ENCODE peak calls at places on chromosome 2, in ten cellular contexts. H is T1000; Q is AG04450; I is hypothalamus; A is type B pancreatic cell; W is CD8-positive, alpha-beta T cell; L is stimulated activated naive B cell treated with anti-CD40 and anti-IgM and Interleukin-4, amounts not matched to agents 10 μg/mL and 1 μg/mL and 100 μg/mL, for 72 hours; O is CD14-positive monocyte; D is GM04504; K is skeletal muscle cell. Z is an unnamed sample.

GRCh38 chr2:201130524-201131186 is 14.7 kb downstream of the CFLAR start:
- DNase-seq in L (no peak), O (no peak), Q (peak), I (no peak), H (no peak), D (no peak), K (peak), A (no peak), W (no peak), Z (peak)

GRCh38 chr2:208134928-208135586 is 5.4 kb upstream of the CRYGC start:
- DNase-seq in K (no peak), O (no peak), W (no peak), Q (no peak), L (no peak), H (no peak), I (no peak), A (no peak), D (no peak), Z (no peak)

GRCh38 chr2:157227592-157227991 is 29.9 kb upstream of the GALNT5 start:
- DNase-seq in D (no peak), W (no peak), H (no peak), Q (no peak), I (no peak), O (no peak), L (no peak), A (no peak), K (no peak), Z (no peak)

GRCh38 chr2:224995419-224995818 is 46.8 kb downstream of the DOCK10 start:
- DNase-seq in Q (no peak), A (no peak), I (no peak), O (no peak), K (no peak), D (no peak), L (no peak), H (no peak), W (no peak), Z (no peak)

GRCh38 chr2:119293254-119293653 is 69.6 kb downstream of the STEAP3 start:
- DNase-seq in W (no peak), H (no peak), Q (no peak), A (no peak), K (no peak), I (no peak), L (no peak), O (no peak), D (no peak), Z (no peak)

GRCh38 chr2:44974064-44974715 is 32.7 kb downstream of the SIX3 start:
- DNase-seq in K (no peak), D (peak), L (no peak), O (no peak), W (no peak), H (no peak), Q (no peak), I (no peak), A (no peak), Z (no peak)

GRCh38 chr2:73952499-73953446 is 26.1 kb downstream of the DGUOK start:
- DNase-seq in Q (no peak), I (peak), K (no peak), D (no peak), O (peak), A (no peak), L (no peak), W (no peak), H (no peak), Z (no peak)

GRCh38 chr2:241064008-241064801 is 37.9 kb downstream of the MTERF4 start:
- DNase-seq in I (peak), W (peak), A (peak), Q (no peak), D (no peak), L (peak), H (no peak), O (peak), K (no peak), Z (no peak)

GRCh38 chr2:12965540-12966269 is 249.0 kb downstream of the TRIB2 start:
- DNase-seq in H (no peak), D (no peak), O (no peak), L (no peak), Q (peak), A (no peak), K (peak), W (no peak), I (no peak), Z (peak)

GRCh38 chr2:45770773-45771172 is 119.3 kb downstream of the PRKCE start:
- DNase-seq in W (no peak), O (no peak), I (no peak), H (no peak), D (no peak), L (no peak), A (no peak), K (no peak), Q (no peak), Z (no peak)

GRCh38 chr2:19474128-19474527 is 115.7 kb upstream of the OSR1 start:
- DNase-seq in D (peak), W (peak), Q (no peak), K (peak), H (no peak), I (no peak), O (no peak), L (peak), A (no peak), Z (peak)

GRCh38 chr2:25481381-25482310 is 139.9 kb upstream of the DNMT3A start:
- DNase-seq in L (no peak), K (peak), W (no peak), Q (peak), D (no peak), I (no peak), H (no peak), O (no peak), A (no peak), Z (no peak)

GRCh38 chr2:10057231-10058107 is 14.1 kb downstream of the KLF11 start:
- DNase-seq in A (no peak), Q (peak), K (peak), L (peak), D (no peak), H (peak), I (no peak), O (no peak), W (no peak), Z (peak)

GRCh38 chr2:165911231-165911630 is 42.3 kb downstream of the TTC21B start:
- DNase-seq in W (no peak), A (no peak), K (no peak), Q (no peak), I (no peak), D (no peak), O (no peak), L (no peak), H (no peak), Z (no peak)

GRCh38 chr2:214069254-214069653 is 341.6 kb upstream of the VWC2L start:
- DNase-seq in O (no peak), K (peak), L (no peak), W (no peak), A (no peak), I (peak), Q (peak), D (peak), H (peak), Z (peak)

Z was measured in astrocyte of the cerebellum.